ENCODE peak calls at places on chromosomes 7 and 10, in seven cellular contexts. O is RWPE1; S is small intestine; I is endodermal cell; X is CD4-positive, alpha-beta T cell; W is astrocyte; J is tibial nerve. D is an unnamed sample.

GRCh38 chr7:17939670-17940301 is 508 bp downstream of the SNX13 start:
- DNase-seq in O (peak; percentile 47), S (peak; percentile 57), I (no peak), X (peak; percentile 60), W (no peak), J (no peak), D (peak; percentile 78)

GRCh38 chr10:78630944-78631838 is 437.6 kb upstream of the ZMIZ1 start:
- DNase-seq in O (no peak), S (no peak), I (peak; percentile 24), X (no peak), W (peak; percentile 79), J (no peak), D (no peak)

GRCh38 chr10:31322647-31323046 is 3.6 kb downstream of the ZEB1 start:
- DNase-seq in O (no peak), S (no peak), I (no peak), X (no peak), W (peak; percentile 4), J (no peak), D (no peak)

GRCh38 chr7:620885-621284 is 101.2 kb upstream of the PDGFA start:
- DNase-seq in O (no peak), S (no peak), I (no peak), X (no peak), W (no peak), J (no peak), D (no peak)

GRCh38 chr10:30985552-30985951 is 46.1 kb downstream of the ZNF438 start:
- DNase-seq in O (peak; percentile 36), S (no peak), I (no peak), X (no peak), W (peak; percentile 63), J (no peak), D (no peak)

GRCh38 chr7:122719010-122719578 is 16.4 kb upstream of the RNF148 start:
- DNase-seq in O (no peak), S (no peak), I (no peak), X (no peak), W (no peak), J (no peak), D (no peak)

GRCh38 chr10:57599440-57599839 is 668.3 kb downstream of the IPMK start:
- DNase-seq in O (no peak), S (no peak), I (no peak), X (no peak), W (no peak), J (no peak), D (no peak)

GRCh38 chr7:46558482-46559193 is 637.6 kb upstream of the IGFBP3 start:
- DNase-seq in O (no peak), S (no peak), I (no peak), X (no peak), W (peak; percentile 79), J (no peak), D (no peak)

GRCh38 chr7:142459557-142459963 is 201.7 kb upstream of the PRSS58 start:
- DNase-seq in O (peak; percentile 30), S (peak; percentile 57), I (peak; percentile 68), X (no peak), W (peak; percentile 70), J (no peak), D (no peak)

GRCh38 chr7:103915958-103916357 is 73.5 kb downstream of the RELN start:
- DNase-seq in O (peak; percentile 6), S (no peak), I (no peak), X (no peak), W (peak; percentile 10), J (no peak), D (no peak)

GRCh38 chr10:24718031-24718855 is 5.4 kb downstream of the ARHGAP21 start:
- DNase-seq in O (peak; percentile 52), S (no peak), I (no peak), X (no peak), W (peak; percentile 77), J (no peak), D (no peak)

GRCh38 chr7:19112290-19113000 is 5.0 kb downstream of the TWIST1 start:
- DNase-seq in O (no peak), S (no peak), I (peak; percentile 65), X (no peak), W (peak; percentile 86), J (no peak), D (no peak)

GRCh38 chr10:102435529-102436233 is 3.3 kb upstream of the CUEDC2 start:
- DNase-seq in O (no peak), S (peak; percentile 27), I (peak; percentile 81), X (no peak), W (no peak), J (no peak), D (peak; percentile 23)

GRCh38 chr10:113558336-113558735 is 5.5 kb downstream of the HABP2 start:
- DNase-seq in O (no peak), S (no peak), I (peak; percentile 88), X (no peak), W (no peak), J (no peak), D (no peak)

GRCh38 chr10:129388435-129388834 is 78.6 kb upstream of the MGMT start:
- DNase-seq in O (no peak), S (no peak), I (peak; percentile 16), X (no peak), W (no peak), J (no peak), D (no peak)

GRCh38 chr10:127354255-127354654 is 157.9 kb upstream of the INSYN2A start:
- DNase-seq in O (no peak), S (no peak), I (peak; percentile 14), X (no peak), W (no peak), J (no peak), D (no peak)

GRCh38 chr10:84236807-84237198 is 4.5 kb downstream of the LRIT1 start:
- DNase-seq in O (no peak), S (no peak), I (no peak), X (no peak), W (no peak), J (no peak), D (no peak)

GRCh38 chr7:155980841-155981240 is 168.6 kb upstream of the SHH start:
- DNase-seq in O (no peak), S (no peak), I (peak; percentile 27), X (peak; percentile 12), W (no peak), J (no peak), D (no peak)

GRCh38 chr10:89873047-89873446 is 171.7 kb downstream of the KIF20B start:
- DNase-seq in O (no peak), S (no peak), I (no peak), X (no peak), W (no peak), J (no peak), D (no peak)

GRCh38 chr7:1284743-1285458 is 52.2 kb downstream of the UNCX start:
- DNase-seq in O (no peak), S (no peak), I (no peak), X (no peak), W (no peak), J (no peak), D (no peak)

DNA sequence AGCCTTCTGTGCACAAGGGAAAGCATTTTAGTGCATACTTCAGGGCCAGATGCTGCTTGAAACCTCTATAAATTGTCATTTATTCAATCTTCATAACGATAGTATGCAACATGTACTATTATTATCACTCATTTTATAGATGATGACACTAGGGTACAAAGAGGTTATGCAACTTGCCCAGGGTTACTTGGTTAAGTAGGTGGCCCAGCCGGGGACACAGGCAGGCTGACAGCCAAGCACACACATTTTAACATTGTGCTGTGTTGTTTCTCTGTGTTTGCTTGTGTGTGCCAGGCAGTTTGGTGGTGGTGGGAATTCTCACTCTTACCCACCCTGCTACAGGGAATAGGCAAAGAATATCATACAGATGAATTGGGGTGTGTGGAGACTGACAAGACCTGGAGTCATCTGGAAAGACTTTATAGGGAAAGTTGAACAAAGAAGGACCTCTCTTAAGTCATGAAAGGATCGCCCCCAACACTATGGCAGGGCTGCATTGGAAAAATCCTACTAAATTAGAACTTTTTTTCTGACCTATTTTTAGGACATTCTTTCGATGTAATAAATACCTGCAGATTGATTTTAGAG is 98.9 kb downstream of the MKX start:
- DNase-seq in O (no peak), S (no peak), I (no peak), X (no peak), W (no peak), J (no peak), D (no peak)
- H3K27ac ChIP-seq in O (peak overlapping the region; percentile 3), S (no peak overlapping the region), I (no peak overlapping the region), X (no peak overlapping the region), W (no peak overlapping the region), J (no peak overlapping the region), D (no peak overlapping the region)

GRCh38 chr7:158815046-158815445 is 14.3 kb downstream of the ESYT2 start:
- DNase-seq in O (no peak), S (no peak), I (peak; percentile 65), X (no peak), W (peak; percentile 46), J (no peak), D (no peak)

GRCh38 chr7:158814637-158815036 is 14.7 kb downstream of the ESYT2 start:
- DNase-seq in O (no peak), S (peak; percentile 42), I (no peak), X (peak; percentile 48), W (no peak), J (no peak), D (no peak)

GRCh38 chr7:158816995-158817394 is 12.3 kb downstream of the ESYT2 start:
- DNase-seq in O (peak; percentile 52), S (peak; percentile 76), I (peak; percentile 43), X (no peak), W (no peak), J (no peak), D (no peak)

GRCh38 chr7:158816271-158816670 is 13.0 kb downstream of the ESYT2 start:
- DNase-seq in O (no peak), S (no peak), I (peak; percentile 45), X (no peak), W (no peak), J (no peak), D (no peak)

GRCh38 chr7:158815471-158816128 is 13.7 kb downstream of the ESYT2 start:
- DNase-seq in O (no peak), S (no peak), I (no peak), X (no peak), W (peak; percentile 55), J (no peak), D (no peak)
- H3K27ac ChIP-seq in O (peak overlapping the region; percentile 68), S (no peak overlapping the region), I (no peak overlapping the region), X (peak overlapping the region; percentile 88), W (no peak overlapping the region), J (peak overlapping the region; percentile 11), D (no peak overlapping the region)

DNA sequence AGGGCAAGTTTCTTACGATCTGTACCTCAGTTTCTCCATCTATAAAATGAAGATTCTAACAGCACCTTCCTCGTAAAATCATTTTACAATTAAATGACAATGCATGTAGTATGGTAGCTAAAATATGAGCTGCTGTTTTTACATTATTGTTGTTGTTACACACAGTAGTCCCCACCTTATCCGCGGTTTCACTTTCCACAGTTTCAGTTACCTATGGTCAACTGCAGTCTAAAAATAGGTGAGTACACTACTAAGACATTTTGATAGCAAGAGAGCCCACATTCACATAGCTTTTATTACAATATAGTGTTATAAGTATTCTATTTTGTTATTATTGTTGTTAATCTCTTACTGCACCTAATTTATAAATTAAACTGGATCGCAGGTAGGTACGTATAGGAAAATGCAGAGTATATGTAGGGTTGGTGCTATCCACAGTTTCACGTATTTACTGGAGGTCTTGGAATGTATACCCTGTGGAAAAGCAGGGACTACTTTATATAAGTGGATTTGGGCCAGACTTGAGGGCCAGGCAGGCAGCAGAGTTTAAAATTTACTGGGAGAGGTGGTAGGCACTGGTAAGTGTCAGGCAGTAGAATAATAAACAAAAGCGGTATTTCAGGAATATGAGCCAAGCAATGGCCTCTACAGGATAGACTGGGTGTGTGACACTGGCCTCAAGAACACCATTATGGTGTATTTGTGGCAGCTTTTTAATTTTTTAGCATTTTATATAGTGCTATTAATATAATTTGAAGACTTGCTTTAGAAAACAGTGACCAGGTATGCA is 10.2 kb downstream of the DNMBP start:
- DNase-seq in O (no peak), S (no peak), I (no peak), X (no peak), W (no peak), J (no peak), D (no peak)
- H3K27ac ChIP-seq in O (no peak overlapping the region), S (no peak overlapping the region), I (no peak overlapping the region), X (no peak overlapping the region), W (no peak overlapping the region), J (no peak overlapping the region), D (no peak overlapping the region)

GRCh38 chr10:13758761-13759160 is 172.0 kb downstream of the PRPF18 start:
- DNase-seq in O (no peak), S (no peak), I (no peak), X (no peak), W (peak; percentile 50), J (no peak), D (no peak)
- H3K27ac ChIP-seq in O (peak overlapping the region; percentile 78), S (no peak overlapping the region), I (peak overlapping the region; percentile 86), X (no peak overlapping the region), W (peak overlapping the region; percentile 76), J (no peak overlapping the region), D (no peak overlapping the region)

D was measured in caudate nucleus.